ENCODE peak calls at places on chromosomes 7 and 10, in four cellular contexts. O is heart right ventricle; I is CD8-positive, alpha-beta T cell; B is hepatocyte. T is an unnamed sample.
A peak's percentile ranks its signal among the peaks of the same experiment; 100 is the strongest.

GRCh38 chr10:79243211-79244067 is 103.8 kb upstream of the PPIF start:
- DNase-seq in O (peak; percentile 59), I (peak; percentile 25), B (peak; percentile 46), T (peak; percentile 64)

GRCh38 chr10:26951650-26952049 is 90.9 kb upstream of the ABI1 start:
- DNase-seq in O (no peak), I (no peak), B (no peak), T (no peak)

GRCh38 chr10:49080071-49080470 is 35.3 kb downstream of the VSTM4 start:
- DNase-seq in O (no peak), I (no peak), B (peak; percentile 61), T (peak; percentile 65)

GRCh38 chr10:80465839-80466590 is 11.9 kb downstream of the TSPAN14 start:
- DNase-seq in O (no peak), I (peak; percentile 60), B (no peak), T (no peak)

GRCh38 chr7:5758753-5759330 is 22.6 kb downstream of the RNF216 start:
- DNase-seq in O (no peak), I (no peak), B (no peak), T (no peak)

GRCh38 chr7:2373124-2373556 is 18.5 kb downstream of the EIF3B start:
- DNase-seq in O (no peak), I (no peak), B (no peak), T (no peak)

GRCh38 chr10:14450041-14450491 is 119.3 kb upstream of the FRMD4A start:
- DNase-seq in O (peak; percentile 36), I (no peak), B (peak; percentile 10), T (no peak)

GRCh38 chr10:88209837-88210552 is 346.6 kb downstream of the PTEN start:
- DNase-seq in O (no peak), I (no peak), B (no peak), T (no peak)

GRCh38 chr7:29480456-29480855 is 83.2 kb upstream of the PRR15 start:
- DNase-seq in O (peak; percentile 38), I (no peak), B (peak; percentile 32), T (no peak)

GRCh38 chr7:44098092-44099068 is 5.8 kb upstream of the AEBP1 start:
- DNase-seq in O (no peak), I (no peak), B (no peak), T (no peak)

GRCh38 chr10:100518761-100519241 is 860 bp downstream of the SEC31B start:
- DNase-seq in O (peak; percentile 65), I (peak; percentile 47), B (peak; percentile 79), T (peak; percentile 50)

GRCh38 chr7:54915870-54916598 is 102.8 kb upstream of the EGFR start:
- DNase-seq in O (no peak), I (no peak), B (no peak), T (no peak)

GRCh38 chr7:30916255-30916654 is 4.6 kb downstream of the AQP1 start:
- DNase-seq in O (no peak), I (no peak), B (no peak), T (no peak)
- H3K4me1 ChIP-seq in O (peaks cover 100% of the 10 kb centered on the region), I (no peaks in the 10 kb centered on the region), B (peaks cover 28% of the 10 kb centered on the region), T (peaks cover 45% of the 10 kb centered on the region)

DNA sequence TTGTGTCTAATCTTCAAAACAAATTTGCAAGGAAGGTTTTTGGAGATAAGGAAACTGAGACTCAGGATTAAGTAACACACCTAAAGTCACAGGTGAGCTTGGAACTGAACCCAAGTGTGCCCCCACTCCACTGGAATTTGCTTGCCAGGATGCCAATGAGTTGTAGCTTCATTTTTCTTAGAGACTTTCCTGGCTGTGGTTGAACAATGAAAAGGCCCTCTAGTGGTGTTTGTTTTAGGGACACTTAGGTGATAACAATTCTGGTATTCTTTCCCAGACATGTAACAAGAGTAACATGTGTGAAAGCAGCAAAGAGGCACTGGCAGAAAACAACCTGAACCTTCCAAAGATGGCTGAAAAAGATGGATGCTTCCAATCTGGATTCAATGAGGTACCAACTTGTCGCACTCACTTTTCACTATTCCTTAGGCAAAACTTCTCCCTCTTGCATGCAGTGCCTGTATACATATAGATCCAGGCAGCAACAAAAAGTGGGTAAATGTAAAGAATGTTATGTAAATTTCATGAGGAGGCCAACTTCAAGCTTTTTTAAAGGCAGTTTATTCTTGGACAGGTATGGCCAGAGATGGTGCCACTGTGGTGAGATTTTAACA is 1.5 kb downstream of the IL6 start:
- DNase-seq in O (no peak), I (no peak), B (peak; percentile 56), T (no peak)
- TF ChIP-seq CTCF in O (peak; percentile 58), I (no peak), B (peak; percentile 52), T (peak; percentile 52)

DNA sequence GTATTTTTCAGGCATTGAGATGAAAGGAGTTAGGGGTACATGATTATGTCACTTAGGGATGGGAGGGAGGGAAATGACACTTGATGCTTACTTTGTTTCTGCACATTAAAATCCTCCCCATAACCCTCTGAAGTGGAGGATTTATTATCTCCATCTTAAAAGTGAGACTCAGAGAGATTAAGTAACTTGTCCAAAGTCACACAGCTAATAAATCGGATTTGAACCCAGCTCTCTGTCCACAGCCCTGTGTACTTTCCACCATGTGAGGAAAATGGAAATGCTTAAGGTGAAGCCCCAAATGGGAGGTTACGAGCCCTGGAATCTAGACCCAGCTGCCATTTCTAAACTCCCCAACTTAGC is 58.6 kb downstream of the HK1 start:
- DNase-seq in O (no peak), I (no peak), B (no peak), T (no peak)
- H3K4me1 ChIP-seq in O (peaks cover 100% of the 10 kb centered on the region), I (peaks cover 36% of the 10 kb centered on the region), B (peaks cover 48% of the 10 kb centered on the region), T (peaks cover 82% of the 10 kb centered on the region)

GRCh38 chr7:11195502-11195901 is 221.8 kb downstream of the PHF14 start:
- DNase-seq in O (no peak), I (no peak), B (no peak), T (no peak)

GRCh38 chr7:11193131-11193867 is 219.6 kb downstream of the PHF14 start:
- DNase-seq in O (no peak), I (no peak), B (peak; percentile 20), T (peak; percentile 52)

GRCh38 chr7:11192506-11192905 is 218.8 kb downstream of the PHF14 start:
- DNase-seq in O (no peak), I (no peak), B (no peak), T (no peak)

GRCh38 chr7:11194492-11194891 is 220.8 kb downstream of the PHF14 start:
- DNase-seq in O (no peak), I (no peak), B (no peak), T (no peak)

DNA sequence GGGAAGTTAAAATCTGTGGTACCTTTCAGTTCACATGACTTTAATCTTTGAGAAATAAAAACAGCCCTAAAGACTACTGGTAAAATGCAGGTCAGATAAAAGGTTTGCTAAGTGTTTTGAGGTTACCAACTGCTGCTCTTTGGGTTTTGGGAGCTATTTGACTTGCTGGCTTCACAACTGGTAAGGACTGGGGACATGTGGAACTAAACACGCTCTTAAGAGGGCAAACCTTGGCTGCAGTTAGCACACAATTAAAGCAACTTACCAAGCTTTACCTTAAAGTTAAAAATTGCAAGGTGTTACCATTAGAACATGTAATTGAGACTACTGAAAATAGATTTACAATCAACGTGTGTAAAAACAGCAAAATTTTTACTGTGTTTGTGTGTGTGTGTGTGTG is 220.2 kb downstream of the PHF14 start:
- DNase-seq in O (no peak), I (no peak), B (no peak), T (no peak)
- TF ChIP-seq CTCF in O (no peak), I (no peak), B (no peak), T (no peak)

DNA sequence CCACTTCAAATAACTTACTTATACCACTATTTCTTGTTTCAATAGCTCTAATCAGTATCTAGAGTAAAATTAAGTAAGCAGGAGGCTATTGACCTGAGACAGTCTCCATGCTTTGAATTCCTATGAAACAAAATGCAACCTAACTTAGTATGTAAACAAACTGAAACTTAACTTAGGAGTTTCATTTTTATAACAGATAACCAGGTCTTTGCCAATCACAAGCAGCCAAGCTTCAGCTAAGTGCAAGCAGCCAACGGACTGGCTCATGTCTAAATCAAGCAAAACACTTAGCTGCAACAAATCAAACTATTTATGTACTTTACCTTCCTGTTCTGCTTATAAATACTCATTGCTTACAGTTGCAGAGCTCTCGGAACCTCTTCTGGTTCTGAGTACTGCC is 4.4 kb upstream of the GSTK1 start:
- DNase-seq in O (peak; percentile 12), I (no peak), B (no peak), T (no peak)
- H3K4me1 ChIP-seq in O (peaks cover 8% of the 10 kb centered on the region), I (peaks cover 25% of the 10 kb centered on the region), B (peaks cover 4% of the 10 kb centered on the region), T (peaks cover 18% of the 10 kb centered on the region)

DNA sequence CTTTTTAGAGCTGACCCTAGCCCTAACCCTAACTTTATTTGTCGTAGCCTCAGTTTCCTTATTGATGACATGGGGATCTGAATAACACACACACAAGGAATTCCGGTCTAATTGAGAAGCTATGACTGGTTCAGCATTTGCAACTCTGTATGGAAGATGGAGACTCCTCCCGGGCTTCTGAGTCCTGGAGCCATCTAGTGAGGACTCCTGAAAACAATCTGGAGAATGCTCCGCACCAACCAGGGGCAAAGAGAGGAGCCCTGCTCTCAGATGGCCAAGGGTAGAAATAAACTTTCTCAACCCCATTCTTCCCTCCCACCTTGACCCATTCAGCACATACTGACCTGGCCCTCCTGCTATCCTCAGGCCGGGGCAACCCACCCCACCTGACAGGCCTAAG is 26.4 kb downstream of the MBL2 start:
- DNase-seq in O (no peak), I (no peak), B (no peak), T (no peak)
- TF ChIP-seq CTCF in O (no peak), I (no peak), B (no peak), T (no peak)

GRCh38 chr7:135965602-135966001 is 11.6 kb downstream of the MTPN start:
- DNase-seq in O (no peak), I (no peak), B (no peak), T (no peak)
- H3K4me1 ChIP-seq in O (peaks cover 62% of the 10 kb centered on the region), I (peaks cover 54% of the 10 kb centered on the region), B (no peaks in the 10 kb centered on the region), T (peaks cover 33% of the 10 kb centered on the region)

DNA sequence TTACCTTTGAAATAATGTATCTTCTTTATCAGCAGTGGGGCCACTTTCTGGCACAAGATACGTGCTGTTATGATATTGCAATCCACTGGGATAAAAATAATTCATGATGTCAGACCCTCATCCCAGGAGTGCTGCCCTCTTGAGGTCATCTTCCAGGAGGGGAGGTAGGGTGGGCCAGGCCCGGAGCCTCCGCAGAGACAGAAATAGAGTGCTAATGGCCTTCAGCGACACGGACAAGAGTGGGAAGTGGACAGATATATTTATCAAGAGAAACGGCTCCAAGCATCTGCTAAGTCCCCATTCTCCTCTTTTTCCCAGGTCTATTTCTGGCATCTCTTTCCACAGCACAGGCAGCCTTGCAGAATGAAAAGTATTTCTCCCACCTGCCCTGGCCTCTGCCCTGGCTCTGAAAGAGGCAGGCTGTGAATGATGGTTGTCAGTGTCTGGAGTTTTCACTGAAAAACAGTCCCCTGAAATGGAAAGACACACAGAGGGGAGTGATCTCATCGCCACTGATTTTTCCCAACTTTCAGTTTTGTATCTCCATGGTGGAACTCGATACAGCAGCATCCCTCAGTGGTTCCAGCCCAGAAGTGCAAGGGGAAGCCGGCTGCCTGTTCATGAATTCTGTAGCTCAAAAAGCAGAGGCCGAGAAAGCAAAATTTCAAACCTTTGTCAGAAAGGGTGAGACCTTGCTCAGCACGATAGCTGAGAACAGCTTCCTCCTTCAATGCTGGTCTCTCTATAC is 251.7 kb upstream of the MYO3A start:
- DNase-seq in O (peak; percentile 52), I (no peak), B (peak; percentile 65), T (no peak)
- TF ChIP-seq CTCF in O (peak; percentile 46), I (no peak), B (peak; percentile 58), T (peak; percentile 18)